ENCODE peak calls at places on chromosomes 2 and 18, in ten cellular contexts. I is NCI-H1417; E is astrocyte of the spinal cord; Y is stimulated activated effector memory CD8-positive, alpha-beta T cell treated with anti-CD3 and anti-CD28 coated beads, Interleukin-12 subunit alpha, Interleukin-12 subunit beta, amount 100 ng/mL, for 72 hours; T is effector CD8-positive, alpha-beta T cell; P is neural crest cell; R is stimulated activated CD4-positive, alpha-beta T cell treated with anti-CD3 and anti-CD28 coated beads, Interleukin-4, amount 100 ng/mL, for 48 hours; H is Kasumi-1; A is psoas muscle; U is astrocyte. C is an unnamed sample.

GRCh38 chr2:239714116-239714515 is 311.0 kb downstream of the NDUFA10 start:
- DNase-seq in I (no peak), E (no peak), Y (no peak), T (no peak), P (no peak), R (no peak), H (no peak), A (no peak), U (no peak), C (no peak)

GRCh38 chr2:45883601-45884000 is 232.1 kb downstream of the PRKCE start:
- DNase-seq in I (no peak), E (no peak), Y (no peak), T (no peak), P (no peak), R (no peak), H (no peak), A (no peak), U (no peak), C (no peak)

GRCh38 chr2:199409705-199410104 is 48.0 kb downstream of the SATB2 start:
- DNase-seq in I (no peak), E (no peak), Y (no peak), T (no peak), P (no peak), R (no peak), H (no peak), A (no peak), U (peak; percentile 8), C (no peak)

GRCh38 chr18:11149441-11150270 is at the start of gene PIEZO2:
- DNase-seq in I (peak; percentile 66), E (peak; percentile 46), Y (no peak), T (no peak), P (peak; percentile 79), R (no peak), H (no peak), A (peak; percentile 71), U (peak; percentile 20), C (peak; percentile 43)

GRCh38 chr2:111121028-111121872 is 536 bp downstream of the BCL2L11 start:
- DNase-seq in I (peak; percentile 50), E (peak; percentile 38), Y (peak; percentile 83), T (peak; percentile 34), P (peak; percentile 51), R (peak; percentile 42), H (peak; percentile 31), A (peak; percentile 58), U (no peak), C (no peak)

GRCh38 chr2:150122871-150123588 is 364.4 kb downstream of the RND3 start:
- DNase-seq in I (no peak), E (peak; percentile 76), Y (no peak), T (no peak), P (no peak), R (no peak), H (no peak), A (no peak), U (peak; percentile 76), C (no peak)

GRCh38 chr2:167190053-167190452 is 301.8 kb downstream of the XIRP2 start:
- DNase-seq in I (no peak), E (peak; percentile 89), Y (no peak), T (no peak), P (no peak), R (no peak), H (no peak), A (peak; percentile 45), U (peak; percentile 88), C (no peak)

GRCh38 chr2:203824057-203824456 is 43.5 kb upstream of the CTLA4 start:
- DNase-seq in I (no peak), E (no peak), Y (no peak), T (no peak), P (no peak), R (no peak), H (no peak), A (no peak), U (no peak), C (no peak)

GRCh38 chr2:98508690-98509054 is 64.0 kb downstream of the INPP4A start:
- DNase-seq in I (no peak), E (peak; percentile 49), Y (no peak), T (peak; percentile 39), P (no peak), R (peak; percentile 54), H (peak; percentile 48), A (peak; percentile 43), U (peak; percentile 75), C (no peak)

GRCh38 chr2:201933792-201934229 is 99.8 kb upstream of the FZD7 start:
- DNase-seq in I (no peak), E (peak; percentile 57), Y (no peak), T (no peak), P (no peak), R (no peak), H (no peak), A (peak; percentile 19), U (peak; percentile 66), C (no peak)

GRCh38 chr2:27221166-27221565 is 4.0 kb downstream of the CAD start:
- DNase-seq in I (no peak), E (no peak), Y (no peak), T (no peak), P (no peak), R (no peak), H (no peak), A (no peak), U (no peak), C (no peak)

GRCh38 chr2:237157551-237158102 is 71.9 kb downstream of the COPS8 start:
- DNase-seq in I (no peak), E (peak; percentile 96), Y (no peak), T (no peak), P (no peak), R (no peak), H (no peak), A (no peak), U (peak; percentile 54), C (no peak)

GRCh38 chr2:176140520-176141317 is 10.6 kb upstream of the HOXD4 start:
- DNase-seq in I (peak; percentile 77), E (peak; percentile 80), Y (peak; percentile 83), T (peak; percentile 60), P (peak; percentile 81), R (peak; percentile 66), H (peak; percentile 80), A (peak; percentile 76), U (no peak), C (peak; percentile 77)

GRCh38 chr2:189516546-189516945 is 64.0 kb downstream of the SLC40A1 start:
- DNase-seq in I (no peak), E (no peak), Y (no peak), T (no peak), P (no peak), R (no peak), H (no peak), A (no peak), U (no peak), C (no peak)

GRCh38 chr2:240134956-240135520 is 1.1 kb downstream of the COPS9 start:
- DNase-seq in I (no peak), E (no peak), Y (no peak), T (no peak), P (no peak), R (no peak), H (no peak), A (no peak), U (no peak), C (no peak)

GRCh38 chr2:233317544-233317943 is 9.9 kb downstream of the SAG start:
- DNase-seq in I (no peak), E (no peak), Y (no peak), T (no peak), P (no peak), R (no peak), H (no peak), A (no peak), U (no peak), C (no peak)

GRCh38 chr18:67094123-67094522 is 422.4 kb downstream of the DSEL start:
- DNase-seq in I (no peak), E (no peak), Y (no peak), T (no peak), P (no peak), R (no peak), H (no peak), A (no peak), U (no peak), C (no peak)

GRCh38 chr2:26770986-26771586 is 7.0 kb downstream of the SLC35F6 start:
- DNase-seq in I (no peak), E (peak; percentile 71), Y (no peak), T (peak; percentile 17), P (no peak), R (no peak), H (no peak), A (peak; percentile 85), U (peak; percentile 58), C (no peak)

GRCh38 chr2:102143450-102143985 is 972 bp downstream of the IL1R1 start:
- DNase-seq in I (no peak), E (peak; percentile 52), Y (peak; percentile 45), T (no peak), P (no peak), R (no peak), H (no peak), A (no peak), U (no peak), C (no peak)

GRCh38 chr2:58520903-58521302 is 279.8 kb upstream of the FANCL start:
- DNase-seq in I (no peak), E (no peak), Y (no peak), T (no peak), P (no peak), R (no peak), H (no peak), A (no peak), U (no peak), C (no peak)

GRCh38 chr2:84878459-84878858 is 2.4 kb downstream of the TRABD2A start:
- DNase-seq in I (no peak), E (no peak), Y (no peak), T (no peak), P (no peak), R (no peak), H (no peak), A (no peak), U (no peak), C (no peak)

GRCh38 chr2:26139269-26140183 is 33.4 kb upstream of the GAREM2 start:
- DNase-seq in I (peak; percentile 49), E (no peak), Y (no peak), T (no peak), P (no peak), R (no peak), H (no peak), A (no peak), U (no peak), C (no peak)

GRCh38 chr18:21546423-21546822 is 54.1 kb downstream of the ESCO1 start:
- DNase-seq in I (no peak), E (no peak), Y (no peak), T (no peak), P (no peak), R (no peak), H (no peak), A (no peak), U (no peak), C (no peak)

GRCh38 chr18:46273861-46274260 is 169.7 kb downstream of the HAUS1 start:
- DNase-seq in I (no peak), E (no peak), Y (peak; percentile 39), T (no peak), P (no peak), R (no peak), H (no peak), A (no peak), U (no peak), C (no peak)